ENCODE peak calls at places on chromosomes 13 and 19, in ten cellular contexts. One of them, this sample, is unnamed.

GRCh38 chr13:98450495-98451167 is 126.3 kb downstream of the STK24 start:
- DNase-seq in frontal cortex: no peak
- DNase-seq in HEK293T: no peak
- DNase-seq in NCI-H2107: no peak
- DNase-seq in amygdala: peak
- DNase-seq in stimulated activated CD4-positive, alpha-beta T cell treated with anti-CD3 and anti-CD28 coated beads, Interleukin-4, amount 100 ng/mL, for 24 hours: no peak
- DNase-seq in H54: no peak
- DNase-seq in colonic mucosa: no peak
- DNase-seq in Caki2: no peak
- DNase-seq in activated naive CD4-positive, alpha-beta T cell treated with Interleukin-2 at 50 U/mL for 16 hours: no peak
- DNase-seq in this sample: peak

GRCh38 chr13:85137516-85137915 is 661.7 kb downstream of the SLITRK6 start:
- DNase-seq in frontal cortex: no peak
- DNase-seq in HEK293T: no peak
- DNase-seq in NCI-H2107: no peak
- DNase-seq in amygdala: no peak
- DNase-seq in stimulated activated CD4-positive, alpha-beta T cell treated with anti-CD3 and anti-CD28 coated beads, Interleukin-4, amount 100 ng/mL, for 24 hours: no peak
- DNase-seq in H54: no peak
- DNase-seq in colonic mucosa: no peak
- DNase-seq in Caki2: no peak
- DNase-seq in activated naive CD4-positive, alpha-beta T cell treated with Interleukin-2 at 50 U/mL for 16 hours: no peak
- DNase-seq in this sample: no peak

GRCh38 chr19:38195237-38195636 is 28.8 kb downstream of the DPF1 start:
- DNase-seq in frontal cortex: no peak
- DNase-seq in HEK293T: no peak
- DNase-seq in NCI-H2107: no peak
- DNase-seq in amygdala: no peak
- DNase-seq in stimulated activated CD4-positive, alpha-beta T cell treated with anti-CD3 and anti-CD28 coated beads, Interleukin-4, amount 100 ng/mL, for 24 hours: no peak
- DNase-seq in H54: no peak
- DNase-seq in colonic mucosa: no peak
- DNase-seq in Caki2: no peak
- DNase-seq in activated naive CD4-positive, alpha-beta T cell treated with Interleukin-2 at 50 U/mL for 16 hours: no peak
- DNase-seq in this sample: no peak

GRCh38 chr19:11446652-11447301 is 11.3 kb downstream of the PRKCSH start:
- DNase-seq in frontal cortex: peak
- DNase-seq in HEK293T: peak
- DNase-seq in NCI-H2107: no peak
- DNase-seq in amygdala: peak
- DNase-seq in stimulated activated CD4-positive, alpha-beta T cell treated with anti-CD3 and anti-CD28 coated beads, Interleukin-4, amount 100 ng/mL, for 24 hours: peak
- DNase-seq in H54: peak
- DNase-seq in colonic mucosa: peak
- DNase-seq in Caki2: no peak
- DNase-seq in activated naive CD4-positive, alpha-beta T cell treated with Interleukin-2 at 50 U/mL for 16 hours: peak
- DNase-seq in this sample: peak

GRCh38 chr13:21673592-21674270 is 2.9 kb downstream of the FGF9 start:
- DNase-seq in frontal cortex: peak
- DNase-seq in HEK293T: peak
- DNase-seq in NCI-H2107: no peak
- DNase-seq in amygdala: no peak
- DNase-seq in stimulated activated CD4-positive, alpha-beta T cell treated with anti-CD3 and anti-CD28 coated beads, Interleukin-4, amount 100 ng/mL, for 24 hours: peak
- DNase-seq in H54: peak
- DNase-seq in colonic mucosa: peak
- DNase-seq in Caki2: peak
- DNase-seq in activated naive CD4-positive, alpha-beta T cell treated with Interleukin-2 at 50 U/mL for 16 hours: peak
- DNase-seq in this sample: no peak

GRCh38 chr19:13887529-13887928 is 10.6 kb downstream of the NANOS3 start:
- DNase-seq in frontal cortex: no peak
- DNase-seq in HEK293T: no peak
- DNase-seq in NCI-H2107: no peak
- DNase-seq in amygdala: no peak
- DNase-seq in stimulated activated CD4-positive, alpha-beta T cell treated with anti-CD3 and anti-CD28 coated beads, Interleukin-4, amount 100 ng/mL, for 24 hours: no peak
- DNase-seq in H54: no peak
- DNase-seq in colonic mucosa: no peak
- DNase-seq in Caki2: no peak
- DNase-seq in activated naive CD4-positive, alpha-beta T cell treated with Interleukin-2 at 50 U/mL for 16 hours: no peak
- DNase-seq in this sample: no peak

GRCh38 chr19:41505105-41505504 is 62.1 kb downstream of the ERICH4 start:
- DNase-seq in frontal cortex: no peak
- DNase-seq in HEK293T: no peak
- DNase-seq in NCI-H2107: no peak
- DNase-seq in amygdala: no peak
- DNase-seq in stimulated activated CD4-positive, alpha-beta T cell treated with anti-CD3 and anti-CD28 coated beads, Interleukin-4, amount 100 ng/mL, for 24 hours: no peak
- DNase-seq in H54: no peak
- DNase-seq in colonic mucosa: no peak
- DNase-seq in Caki2: no peak
- DNase-seq in activated naive CD4-positive, alpha-beta T cell treated with Interleukin-2 at 50 U/mL for 16 hours: no peak
- DNase-seq in this sample: no peak

GRCh38 chr19:4455742-4456565 is 1.6 kb downstream of the UBXN6 start:
- DNase-seq in frontal cortex: no peak
- DNase-seq in HEK293T: no peak
- DNase-seq in NCI-H2107: peak
- DNase-seq in amygdala: no peak
- DNase-seq in stimulated activated CD4-positive, alpha-beta T cell treated with anti-CD3 and anti-CD28 coated beads, Interleukin-4, amount 100 ng/mL, for 24 hours: no peak
- DNase-seq in H54: no peak
- DNase-seq in colonic mucosa: no peak
- DNase-seq in Caki2: peak
- DNase-seq in activated naive CD4-positive, alpha-beta T cell treated with Interleukin-2 at 50 U/mL for 16 hours: no peak
- DNase-seq in this sample: no peak

GRCh38 chr13:42894765-42895181 is 97.3 kb downstream of the EPSTI1 start:
- DNase-seq in frontal cortex: no peak
- DNase-seq in HEK293T: no peak
- DNase-seq in NCI-H2107: no peak
- DNase-seq in amygdala: no peak
- DNase-seq in stimulated activated CD4-positive, alpha-beta T cell treated with anti-CD3 and anti-CD28 coated beads, Interleukin-4, amount 100 ng/mL, for 24 hours: no peak
- DNase-seq in H54: no peak
- DNase-seq in colonic mucosa: peak
- DNase-seq in Caki2: no peak
- DNase-seq in activated naive CD4-positive, alpha-beta T cell treated with Interleukin-2 at 50 U/mL for 16 hours: no peak
- DNase-seq in this sample: no peak

GRCh38 chr19:41922585-41922984 is 5.7 kb downstream of the ERFL start:
- DNase-seq in frontal cortex: no peak
- DNase-seq in HEK293T: no peak
- DNase-seq in NCI-H2107: no peak
- DNase-seq in amygdala: no peak
- DNase-seq in stimulated activated CD4-positive, alpha-beta T cell treated with anti-CD3 and anti-CD28 coated beads, Interleukin-4, amount 100 ng/mL, for 24 hours: no peak
- DNase-seq in H54: no peak
- DNase-seq in colonic mucosa: no peak
- DNase-seq in Caki2: no peak
- DNase-seq in activated naive CD4-positive, alpha-beta T cell treated with Interleukin-2 at 50 U/mL for 16 hours: no peak
- DNase-seq in this sample: no peak

GRCh38 chr13:28349371-28349770 is 145.6 kb downstream of the FLT1 start:
- DNase-seq in frontal cortex: no peak
- DNase-seq in HEK293T: no peak
- DNase-seq in NCI-H2107: no peak
- DNase-seq in amygdala: no peak
- DNase-seq in stimulated activated CD4-positive, alpha-beta T cell treated with anti-CD3 and anti-CD28 coated beads, Interleukin-4, amount 100 ng/mL, for 24 hours: no peak
- DNase-seq in H54: no peak
- DNase-seq in colonic mucosa: no peak
- DNase-seq in Caki2: no peak
- DNase-seq in activated naive CD4-positive, alpha-beta T cell treated with Interleukin-2 at 50 U/mL for 16 hours: no peak
- DNase-seq in this sample: no peak

GRCh38 chr13:91045351-91046034 is 302.0 kb upstream of the MIR17HG start:
- DNase-seq in frontal cortex: no peak
- DNase-seq in HEK293T: peak
- DNase-seq in NCI-H2107: no peak
- DNase-seq in amygdala: no peak
- DNase-seq in stimulated activated CD4-positive, alpha-beta T cell treated with anti-CD3 and anti-CD28 coated beads, Interleukin-4, amount 100 ng/mL, for 24 hours: no peak
- DNase-seq in H54: no peak
- DNase-seq in colonic mucosa: no peak
- DNase-seq in Caki2: peak
- DNase-seq in activated naive CD4-positive, alpha-beta T cell treated with Interleukin-2 at 50 U/mL for 16 hours: no peak
- DNase-seq in this sample: no peak

GRCh38 chr13:51000576-51001260 is 91.1 kb downstream of the RNASEH2B start:
- DNase-seq in frontal cortex: no peak
- DNase-seq in HEK293T: no peak
- DNase-seq in NCI-H2107: no peak
- DNase-seq in amygdala: no peak
- DNase-seq in stimulated activated CD4-positive, alpha-beta T cell treated with anti-CD3 and anti-CD28 coated beads, Interleukin-4, amount 100 ng/mL, for 24 hours: no peak
- DNase-seq in H54: no peak
- DNase-seq in colonic mucosa: no peak
- DNase-seq in Caki2: no peak
- DNase-seq in activated naive CD4-positive, alpha-beta T cell treated with Interleukin-2 at 50 U/mL for 16 hours: no peak
- DNase-seq in this sample: no peak

GRCh38 chr13:23159587-23160240 is 21.1 kb upstream of the SGCG start:
- DNase-seq in frontal cortex: no peak
- DNase-seq in HEK293T: peak
- DNase-seq in NCI-H2107: no peak
- DNase-seq in amygdala: no peak
- DNase-seq in stimulated activated CD4-positive, alpha-beta T cell treated with anti-CD3 and anti-CD28 coated beads, Interleukin-4, amount 100 ng/mL, for 24 hours: no peak
- DNase-seq in H54: no peak
- DNase-seq in colonic mucosa: no peak
- DNase-seq in Caki2: peak
- DNase-seq in activated naive CD4-positive, alpha-beta T cell treated with Interleukin-2 at 50 U/mL for 16 hours: no peak
- DNase-seq in this sample: no peak

GRCh38 chr19:46860846-46861690 is at the start of gene ARHGAP35:
- DNase-seq in frontal cortex: peak
- DNase-seq in HEK293T: peak
- DNase-seq in NCI-H2107: peak
- DNase-seq in amygdala: no peak
- DNase-seq in stimulated activated CD4-positive, alpha-beta T cell treated with anti-CD3 and anti-CD28 coated beads, Interleukin-4, amount 100 ng/mL, for 24 hours: peak
- DNase-seq in H54: no peak
- DNase-seq in colonic mucosa: peak
- DNase-seq in Caki2: no peak
- DNase-seq in activated naive CD4-positive, alpha-beta T cell treated with Interleukin-2 at 50 U/mL for 16 hours: peak
- DNase-seq in this sample: peak

GRCh38 chr13:113275387-113275786 is 21.7 kb upstream of the LAMP1 start:
- DNase-seq in frontal cortex: no peak
- DNase-seq in HEK293T: peak
- DNase-seq in NCI-H2107: no peak
- DNase-seq in amygdala: no peak
- DNase-seq in stimulated activated CD4-positive, alpha-beta T cell treated with anti-CD3 and anti-CD28 coated beads, Interleukin-4, amount 100 ng/mL, for 24 hours: peak
- DNase-seq in H54: peak
- DNase-seq in colonic mucosa: peak
- DNase-seq in Caki2: peak
- DNase-seq in activated naive CD4-positive, alpha-beta T cell treated with Interleukin-2 at 50 U/mL for 16 hours: peak
- DNase-seq in this sample: peak

This sample was measured in DND-41.